ENCODE peak calls at places on chromosomes 7 and 10, in five cellular contexts. L is WTC11, X is K562, J is GM12878, R is HepG2. E is an unnamed sample.

GRCh38 chr10:120963053-120963533 is 111.9 kb downstream of the WDR11 start:
- DNase-seq in L (peak; percentile 67), X (no peak), J (no peak), R (no peak), E (no peak)

GRCh38 chr10:30759423-30759822 is 129.9 kb upstream of the LYZL2 start:
- DNase-seq in L (no peak), X (no peak), J (no peak), R (no peak), E (no peak)

GRCh38 chr7:135704698-135705097 is 23.3 kb downstream of the SLC13A4 start:
- DNase-seq in L (no peak), X (no peak), J (no peak), R (no peak), E (no peak)

GRCh38 chr7:24668922-24669635 is 88.2 kb downstream of the GSDME start:
- DNase-seq in L (no peak), X (no peak), J (no peak), R (no peak), E (peak; percentile 32)

GRCh38 chr7:156003220-156004162 is 191.2 kb upstream of the SHH start:
- DNase-seq in L (no peak), X (no peak), J (no peak), R (no peak), E (no peak)

GRCh38 chr7:115679976-115680375 is 350.6 kb downstream of the TFEC start:
- DNase-seq in L (peak; percentile 34), X (no peak), J (peak; percentile 5), R (peak; percentile 58), E (no peak)

GRCh38 chr10:97889461-97890265 is 40.0 kb downstream of the GOLGA7B start:
- DNase-seq in L (no peak), X (peak; percentile 62), J (no peak), R (no peak), E (peak; percentile 90)

GRCh38 chr10:96690755-96691730 is 29.3 kb downstream of the PIK3AP1 start:
- DNase-seq in L (no peak), X (no peak), J (no peak), R (no peak), E (no peak)

GRCh38 chr10:7412482-7413251 is 1.8 kb upstream of the SFMBT2 start:
- DNase-seq in L (peak; percentile 71), X (no peak), J (no peak), R (no peak), E (no peak)

GRCh38 chr10:43420369-43421200 is 11.6 kb upstream of the HNRNPF start:
- DNase-seq in L (peak; percentile 65), X (peak; percentile 56), J (no peak), R (peak; percentile 96), E (peak; percentile 49)

GRCh38 chr7:154832557-154833138 is 170.3 kb downstream of the PAXIP1 start:
- DNase-seq in L (no peak), X (no peak), J (no peak), R (peak; percentile 38), E (peak; percentile 22)

GRCh38 chr7:100602889-100603696 is 930 bp downstream of the PCOLCE start:
- DNase-seq in L (peak; percentile 87), X (peak; percentile 60), J (no peak), R (no peak), E (no peak)

DNA sequence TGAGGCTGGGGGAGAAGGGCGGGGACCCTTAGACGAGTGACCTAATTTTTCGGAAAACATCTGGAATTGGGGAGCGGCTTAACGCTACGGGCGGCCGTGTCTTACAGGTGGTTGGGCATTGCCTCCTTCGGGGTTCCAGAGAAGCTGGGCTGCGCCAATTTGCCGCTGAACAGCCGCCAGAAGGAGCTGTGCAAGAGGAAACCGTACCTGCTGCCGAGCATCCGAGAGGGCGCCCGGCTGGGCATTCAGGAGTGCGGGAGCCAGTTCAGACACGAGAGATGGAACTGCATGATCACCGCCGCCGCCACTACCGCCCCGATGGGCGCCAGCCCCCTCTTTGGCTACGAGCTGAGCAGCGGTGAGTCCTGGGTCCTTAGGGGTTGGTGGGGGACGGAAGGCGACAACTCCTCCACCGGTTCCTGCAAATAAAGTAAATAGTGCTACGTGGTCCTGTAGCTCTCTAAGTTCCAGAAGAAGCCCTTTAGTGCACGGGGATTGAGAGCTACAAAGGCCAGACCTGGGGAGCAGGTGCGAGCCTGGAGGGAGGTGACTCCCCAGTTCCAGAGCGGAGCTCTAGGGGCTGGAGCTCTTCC is 756 bp downstream of the WNT16 start:
- DNase-seq in L (peak; percentile 71), X (no peak), J (no peak), R (no peak), E (peak; percentile 40)
- TF ChIP-seq CTCF in L (no peak), X (no peak), J (peak; percentile 19), R (no peak), E (no peak)

DNA sequence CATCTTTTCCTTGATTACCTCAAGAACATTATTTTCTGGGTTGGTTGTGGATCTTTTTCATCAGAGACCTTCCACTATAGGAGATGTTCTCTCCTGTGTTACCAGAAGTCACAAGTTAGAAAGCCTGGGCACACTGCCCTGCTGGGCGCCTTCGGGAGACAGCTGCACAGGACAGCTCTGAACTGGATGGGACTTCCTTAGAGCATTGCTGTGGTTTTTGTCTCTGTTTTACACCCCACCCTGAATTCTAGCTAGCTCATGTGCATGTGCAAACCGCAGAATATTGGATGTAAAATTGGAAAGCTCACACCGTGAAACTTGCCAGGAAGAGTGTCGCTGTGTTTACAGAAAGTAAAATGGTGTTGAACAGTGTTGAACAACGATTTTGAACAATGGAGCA is 54.4 kb upstream of the SEC61G start:
- DNase-seq in L (no peak), X (no peak), J (no peak), R (no peak), E (no peak)
- TF ChIP-seq ESRRA in L (no peak), X (no peak), J (no peak), R (no peak), E (no peak)

GRCh38 chr7:158495256-158495655 is 92.4 kb downstream of the PTPRN2 start:
- DNase-seq in L (no peak), X (no peak), J (no peak), R (no peak), E (no peak)

GRCh38 chr7:158494643-158495042 is 93.0 kb downstream of the PTPRN2 start:
- DNase-seq in L (no peak), X (no peak), J (no peak), R (no peak), E (no peak)

GRCh38 chr7:158497627-158498026 is 90.0 kb downstream of the PTPRN2 start:
- DNase-seq in L (no peak), X (no peak), J (no peak), R (no peak), E (no peak)

GRCh38 chr7:158494162-158494586 is 93.4 kb downstream of the PTPRN2 start:
- DNase-seq in L (peak; percentile 43), X (no peak), J (no peak), R (no peak), E (no peak)

GRCh38 chr7:158495780-158496179 is 91.8 kb downstream of the PTPRN2 start:
- DNase-seq in L (peak; percentile 59), X (no peak), J (no peak), R (peak; percentile 14), E (peak; percentile 68)
- TF ChIP-seq CTCF in L (no peak), X (peak; percentile 24), J (no peak), R (peak; percentile 70), E (peak; percentile 15)

GRCh38 chr10:22454634-22455033 is 109.3 kb downstream of the SPAG6 start:
- DNase-seq in L (no peak), X (no peak), J (no peak), R (no peak), E (no peak)
- TF ChIP-seq ESRRA in L (no peak), X (no peak), J (no peak), R (no peak), E (no peak)

DNA sequence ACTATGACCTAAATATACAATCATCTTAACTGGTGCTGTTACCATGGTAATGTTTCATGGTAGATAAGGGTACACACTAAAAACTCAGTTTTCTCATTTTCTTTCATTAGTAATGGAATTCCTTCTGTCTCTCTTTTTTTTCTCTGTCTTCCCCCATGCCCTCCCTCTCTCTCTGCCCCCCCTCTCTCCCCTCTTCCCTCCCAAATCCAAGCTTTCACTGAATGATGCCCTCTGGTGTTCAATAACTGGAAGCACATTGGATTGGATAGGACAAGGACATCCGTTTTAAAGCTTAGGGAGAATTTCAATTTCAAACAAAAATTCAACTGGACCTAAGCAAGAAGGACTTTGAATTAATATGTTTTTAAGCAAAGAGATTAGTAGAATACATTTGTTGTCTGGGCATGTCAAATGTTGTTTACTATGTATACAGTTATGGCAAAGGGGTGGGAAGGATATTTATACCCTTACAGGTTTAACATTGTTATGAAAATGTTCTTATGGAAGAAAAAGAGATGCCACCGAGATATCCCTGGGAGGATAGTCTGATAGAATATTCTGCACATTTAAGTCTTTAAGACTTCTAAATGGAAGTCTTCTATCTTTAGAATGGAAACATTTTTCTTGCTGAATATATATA is 6.1 kb downstream of the CHRM2 start:
- DNase-seq in L (no peak), X (peak; percentile 67), J (no peak), R (peak; percentile 20), E (no peak)
- TF ChIP-seq CTCF in L (peak; percentile 39), X (peak; percentile 53), J (peak; percentile 28), R (peak; percentile 48), E (peak; percentile 23)

GRCh38 chr7:121587454-121587853 is 191.3 kb upstream of the FAM3C start:
- DNase-seq in L (no peak), X (no peak), J (no peak), R (no peak), E (no peak)

GRCh38 chr7:121595949-121596692 is 200.0 kb upstream of the FAM3C start:
- DNase-seq in L (no peak), X (no peak), J (no peak), R (no peak), E (no peak)

DNA sequence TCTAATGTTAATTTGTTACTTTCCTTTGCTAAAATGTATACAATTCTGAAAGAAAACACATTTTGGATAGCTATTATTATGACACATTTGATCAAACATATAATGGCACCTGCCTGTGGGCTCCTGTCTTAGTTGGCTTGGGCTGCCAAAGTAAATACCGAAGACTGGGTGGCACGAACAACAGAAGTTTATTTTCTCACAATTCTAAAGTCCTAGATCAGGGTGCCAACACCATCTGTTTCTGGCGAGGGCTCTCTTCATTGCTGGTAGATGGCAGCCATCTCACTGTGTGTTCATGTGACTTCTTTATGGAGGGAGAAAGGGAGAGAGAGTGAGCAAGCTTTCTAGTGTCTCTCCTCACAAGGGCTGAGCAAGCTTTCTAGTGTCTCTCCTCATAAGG is 195.8 kb upstream of the FAM3C start:
- DNase-seq in L (no peak), X (no peak), J (no peak), R (no peak), E (no peak)
- TF ChIP-seq ESRRA in L (no peak), X (no peak), J (no peak), R (no peak), E (no peak)

GRCh38 chr10:69515699-69516547 is 57.3 kb downstream of the NEUROG3 start:
- DNase-seq in L (peak; percentile 91), X (peak; percentile 87), J (peak; percentile 16), R (peak; percentile 47), E (peak; percentile 87)

GRCh38 chr10:69517271-69517848 is 55.9 kb downstream of the NEUROG3 start:
- DNase-seq in L (no peak), X (no peak), J (no peak), R (no peak), E (no peak)

GRCh38 chr10:69512901-69513300 is 60.3 kb downstream of the NEUROG3 start:
- DNase-seq in L (no peak), X (no peak), J (no peak), R (no peak), E (no peak)

GRCh38 chr10:69516548-69517195 is 56.5 kb downstream of the NEUROG3 start:
- DNase-seq in L (no peak), X (no peak), J (no peak), R (no peak), E (no peak)

DNA sequence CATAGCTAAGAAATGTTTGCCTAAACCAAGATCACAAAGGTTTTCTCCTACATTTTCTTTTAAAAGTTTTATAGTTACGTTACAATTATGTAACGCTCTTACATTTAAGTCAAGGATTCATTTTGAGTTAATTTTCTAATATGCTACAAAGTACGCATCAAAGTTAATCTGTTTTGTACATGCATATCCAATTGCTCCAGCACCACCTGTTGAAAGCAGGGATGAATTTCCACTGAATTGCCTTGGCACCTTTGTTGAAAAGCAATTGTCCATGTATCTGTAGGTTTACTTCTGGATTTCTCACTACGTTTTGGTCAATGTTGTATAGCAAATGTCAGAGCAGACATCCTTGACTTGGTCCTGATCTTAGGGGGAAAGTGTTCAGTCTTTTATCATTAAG is 59.6 kb downstream of the NEUROG3 start:
- DNase-seq in L (no peak), X (no peak), J (no peak), R (no peak), E (no peak)
- TF ChIP-seq CTCF in L (no peak), X (no peak), J (no peak), R (no peak), E (no peak)

E was measured in A549.